ENCODE peak calls at places on chromosome 12, in ten cellular contexts. Q is GM23338; I is cardiac muscle cell; D is naive thymus-derived CD4-positive, alpha-beta T cell; T is CD8-positive, alpha-beta memory T cell; G is mucosa of descending colon; X is choroid plexus epithelial cell; S is testis; Z is left ventricle myocardium inferior; Y is thyroid gland. M is an unnamed sample.

GRCh38 chr12:70722584-70723343 is 85.5 kb upstream of the PTPRB start:
- DNase-seq in Q (no peak), I (no peak), D (no peak), T (no peak), G (no peak), X (peak), S (no peak), Z (no peak), Y (no peak), M (no peak)

GRCh38 chr12:65673732-65674131 is 150.6 kb upstream of the HMGA2 start:
- DNase-seq in Q (no peak), I (no peak), D (no peak), T (no peak), G (no peak), X (peak), S (no peak), Z (no peak), Y (no peak), M (no peak)

GRCh38 chr12:118853634-118854033 is 127.7 kb upstream of the SRRM4 start:
- DNase-seq in Q (peak), I (peak), D (no peak), T (no peak), G (no peak), X (no peak), S (no peak), Z (no peak), Y (no peak), M (no peak)

GRCh38 chr12:131134523-131135310 is 181.0 kb downstream of the ADGRD1 start:
- DNase-seq in Q (no peak), I (no peak), D (no peak), T (no peak), G (no peak), X (no peak), S (peak), Z (no peak), Y (no peak), M (no peak)

GRCh38 chr12:43291516-43291915 is 260.5 kb downstream of the ADAMTS20 start:
- DNase-seq in Q (no peak), I (no peak), D (no peak), T (no peak), G (no peak), X (peak), S (no peak), Z (no peak), Y (no peak), M (peak)

GRCh38 chr12:132490481-132491348 is 764 bp downstream of the FBRSL1 start:
- DNase-seq in Q (no peak), I (peak), D (no peak), T (no peak), G (peak), X (peak), S (no peak), Z (no peak), Y (peak), M (peak)

GRCh38 chr12:24496755-24497154 is 452.1 kb downstream of the BCAT1 start:
- DNase-seq in Q (no peak), I (no peak), D (no peak), T (no peak), G (no peak), X (peak), S (no peak), Z (no peak), Y (no peak), M (peak)

GRCh38 chr12:63480186-63480585 is 188.1 kb downstream of the DPY19L2 start:
- DNase-seq in Q (no peak), I (no peak), D (no peak), T (no peak), G (no peak), X (no peak), S (no peak), Z (no peak), Y (no peak), M (no peak)

GRCh38 chr12:93229494-93230310 is 148.0 kb upstream of the NUDT4 start:
- DNase-seq in Q (no peak), I (no peak), D (no peak), T (no peak), G (no peak), X (peak), S (no peak), Z (no peak), Y (no peak), M (peak)

GRCh38 chr12:40178701-40179100 is 46.1 kb upstream of the LRRK2 start:
- DNase-seq in Q (no peak), I (no peak), D (no peak), T (no peak), G (no peak), X (no peak), S (no peak), Z (no peak), Y (no peak), M (no peak)

GRCh38 chr12:127054531-127054930 is 1212.4 kb upstream of the TMEM132C start:
- DNase-seq in Q (no peak), I (no peak), D (no peak), T (no peak), G (no peak), X (peak), S (no peak), Z (no peak), Y (no peak), M (peak)

GRCh38 chr12:57154076-57154475 is 6.7 kb upstream of the LRP1-AS start:
- DNase-seq in Q (no peak), I (no peak), D (no peak), T (no peak), G (no peak), X (no peak), S (no peak), Z (no peak), Y (no peak), M (no peak)

GRCh38 chr12:64243809-64244208 is 21.7 kb upstream of the KICS2 start:
- DNase-seq in Q (no peak), I (no peak), D (no peak), T (no peak), G (no peak), X (no peak), S (no peak), Z (no peak), Y (no peak), M (no peak)

GRCh38 chr12:28974166-28974565 is 174.9 kb upstream of the FAR2 start:
- DNase-seq in Q (no peak), I (no peak), D (no peak), T (no peak), G (no peak), X (peak), S (no peak), Z (no peak), Y (no peak), M (no peak)

GRCh38 chr12:65892905-65893304 is 68.6 kb downstream of the HMGA2 start:
- DNase-seq in Q (no peak), I (no peak), D (no peak), T (no peak), G (no peak), X (peak), S (no peak), Z (no peak), Y (no peak), M (peak)

GRCh38 chr12:65911321-65911720 is 87.0 kb downstream of the HMGA2 start:
- DNase-seq in Q (no peak), I (no peak), D (no peak), T (no peak), G (peak), X (peak), S (no peak), Z (no peak), Y (peak), M (peak)

GRCh38 chr12:130829391-130830245 is 9.4 kb downstream of the STX2 start:
- DNase-seq in Q (no peak), I (no peak), D (no peak), T (no peak), G (no peak), X (no peak), S (no peak), Z (no peak), Y (no peak), M (no peak)

GRCh38 chr12:124663206-124663605 is 95.8 kb upstream of the NCOR2 start:
- DNase-seq in Q (no peak), I (no peak), D (no peak), T (no peak), G (no peak), X (no peak), S (no peak), Z (no peak), Y (no peak), M (no peak)

GRCh38 chr12:52521581-52522266 is 1.5 kb upstream of the KRT5 start:
- DNase-seq in Q (peak), I (no peak), D (no peak), T (no peak), G (no peak), X (peak), S (no peak), Z (no peak), Y (no peak), M (peak)

GRCh38 chr12:42023733-42024494 is 120.8 kb downstream of the GXYLT1 start:
- DNase-seq in Q (peak), I (peak), D (peak), T (peak), G (peak), X (peak), S (peak), Z (peak), Y (peak), M (peak)

GRCh38 chr12:108046135-108046534 is 83.0 kb upstream of the WSCD2 start:
- DNase-seq in Q (peak), I (no peak), D (no peak), T (no peak), G (no peak), X (no peak), S (peak), Z (no peak), Y (no peak), M (no peak)

GRCh38 chr12:28776913-28777312 is 372.2 kb upstream of the FAR2 start:
- DNase-seq in Q (no peak), I (no peak), D (no peak), T (no peak), G (no peak), X (no peak), S (no peak), Z (no peak), Y (no peak), M (no peak)

GRCh38 chr12:107319536-107320030 is 226.2 kb upstream of the CRY1 start:
- DNase-seq in Q (no peak), I (peak), D (peak), T (no peak), G (peak), X (no peak), S (no peak), Z (no peak), Y (no peak), M (no peak)

GRCh38 chr12:47121146-47121545 is 41.4 kb upstream of the AMIGO2 start:
- DNase-seq in Q (no peak), I (no peak), D (no peak), T (no peak), G (no peak), X (peak), S (no peak), Z (no peak), Y (no peak), M (no peak)

GRCh38 chr12:119283315-119283714 is 51.2 kb upstream of the CCDC60 start:
- DNase-seq in Q (no peak), I (no peak), D (no peak), T (no peak), G (no peak), X (no peak), S (no peak), Z (no peak), Y (no peak), M (no peak)

GRCh38 chr12:85179680-85180300 is 100.2 kb upstream of the ALX1 start:
- DNase-seq in Q (no peak), I (no peak), D (no peak), T (no peak), G (no peak), X (peak), S (no peak), Z (no peak), Y (no peak), M (peak)

GRCh38 chr12:81963651-81964050 is 204.5 kb upstream of the PPFIA2 start:
- DNase-seq in Q (no peak), I (no peak), D (no peak), T (no peak), G (no peak), X (no peak), S (no peak), Z (no peak), Y (no peak), M (no peak)

GRCh38 chr12:114508529-114509129 is 102.7 kb upstream of the TBX5 start:
- DNase-seq in Q (peak), I (peak), D (peak), T (peak), G (peak), X (peak), S (peak), Z (peak), Y (peak), M (peak)

GRCh38 chr12:57214398-57214781 is 2.2 kb upstream of the NXPH4 start:
- DNase-seq in Q (peak), I (peak), D (peak), T (peak), G (peak), X (peak), S (peak), Z (peak), Y (peak), M (peak)

GRCh38 chr12:130719263-130719892 is 3.3 kb upstream of the RIMBP2 start:
- DNase-seq in Q (no peak), I (peak), D (no peak), T (no peak), G (no peak), X (no peak), S (no peak), Z (no peak), Y (no peak), M (no peak)

GRCh38 chr12:23474438-23475000 is 475.0 kb downstream of the SOX5 start:
- DNase-seq in Q (no peak), I (no peak), D (no peak), T (no peak), G (no peak), X (no peak), S (no peak), Z (no peak), Y (no peak), M (no peak)

GRCh38 chr12:97801471-97802045 is 339.0 kb downstream of the RMST start:
- DNase-seq in Q (no peak), I (no peak), D (no peak), T (no peak), G (no peak), X (no peak), S (no peak), Z (no peak), Y (no peak), M (no peak)

GRCh38 chr12:138898-139534 is 72.4 kb downstream of the IQSEC3 start:
- DNase-seq in Q (peak), I (no peak), D (no peak), T (no peak), G (no peak), X (peak), S (peak), Z (peak), Y (peak), M (no peak)

GRCh38 chr12:49297695-49298060 is 2.7 kb downstream of the PRPH start:
- DNase-seq in Q (no peak), I (no peak), D (no peak), T (no peak), G (no peak), X (no peak), S (no peak), Z (no peak), Y (no peak), M (no peak)
- H3K4me3 ChIP-seq in Q (peak), I (peak), D (no peak), T (no peak), G (no peak), X (no peak), S (peak), Z (peak), Y (no peak), M (no peak)

GRCh38 chr12:104520242-104520900 is 63.6 kb downstream of the CHST11 start:
- DNase-seq in Q (no peak), I (peak), D (no peak), T (no peak), G (no peak), X (peak), S (no peak), Z (no peak), Y (no peak), M (no peak)
- H3K4me3 ChIP-seq in Q (no peak), I (no peak), D (no peak), T (no peak), G (no peak), X (no peak), S (no peak), Z (no peak), Y (no peak), M (no peak)

GRCh38 chr12:110149104-110149660 is 25.0 kb downstream of the IFT81 start:
- DNase-seq in Q (no peak), I (no peak), D (no peak), T (no peak), G (no peak), X (no peak), S (no peak), Z (no peak), Y (no peak), M (no peak)
- H3K4me3 ChIP-seq in Q (no peak), I (no peak), D (no peak), T (no peak), G (no peak), X (no peak), S (no peak), Z (no peak), Y (no peak), M (no peak)

GRCh38 chr12:86730233-86730632 is 474.0 kb upstream of the MGAT4C start:
- DNase-seq in Q (no peak), I (no peak), D (no peak), T (no peak), G (no peak), X (no peak), S (no peak), Z (no peak), Y (no peak), M (no peak)
- H3K4me3 ChIP-seq in Q (no peak), I (no peak), D (no peak), T (no peak), G (no peak), X (no peak), S (no peak), Z (no peak), Y (no peak), M (no peak)

DNA sequence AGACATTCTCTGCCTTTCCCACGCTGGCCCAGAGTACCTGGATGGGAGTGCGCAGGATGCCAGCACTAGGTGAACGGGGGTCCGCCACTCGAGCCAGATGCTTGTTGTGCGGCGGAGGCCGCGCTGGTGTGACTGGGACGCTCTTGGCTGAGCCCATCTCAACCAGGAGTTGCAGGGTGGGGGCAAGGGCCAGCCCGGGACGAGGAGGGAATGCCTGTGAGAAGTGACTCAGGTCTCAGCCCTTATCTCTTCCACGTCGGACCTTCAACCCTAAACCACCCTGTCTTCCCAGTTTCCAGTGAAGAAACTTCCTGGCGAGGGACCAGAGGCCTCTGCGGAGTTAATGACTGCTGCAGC is 312 bp downstream of the CDCA3 start:
- DNase-seq in Q (peak), I (no peak), D (no peak), T (no peak), G (peak), X (no peak), S (no peak), Z (no peak), Y (no peak), M (no peak)
- H3K4me3 ChIP-seq in Q (peak), I (peak), D (no peak), T (no peak), G (peak), X (peak), S (peak), Z (peak), Y (no peak), M (peak)

GRCh38 chr12:104990950-104991349 is 4.8 kb downstream of the NOPCHAP1 start:
- DNase-seq in Q (no peak), I (no peak), D (no peak), T (no peak), G (no peak), X (no peak), S (no peak), Z (no peak), Y (peak), M (no peak)

GRCh38 chr12:104986022-104986941 is at the start of gene NOPCHAP1:
- DNase-seq in Q (peak), I (peak), D (peak), T (peak), G (peak), X (peak), S (peak), Z (peak), Y (peak), M (peak)

DNA sequence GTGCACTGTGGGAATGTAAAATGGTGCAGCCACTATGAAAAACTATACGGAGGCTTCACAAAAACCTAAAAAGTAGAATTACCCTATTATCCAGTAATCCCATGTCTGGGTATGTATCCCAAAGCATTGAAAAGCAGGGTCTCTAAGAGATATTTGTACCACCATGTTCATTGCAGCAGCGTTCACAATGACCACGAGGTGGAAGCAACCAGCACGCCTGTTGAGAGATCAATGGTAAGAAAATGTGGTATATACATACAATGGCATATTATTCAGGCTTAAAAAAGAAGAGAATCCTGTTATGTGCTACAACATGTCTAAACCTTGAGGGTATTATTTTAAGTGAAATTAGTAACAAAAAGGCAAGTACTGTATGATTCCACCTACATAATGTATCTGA is 910 bp upstream of the NOPCHAP1 start:
- DNase-seq in Q (no peak), I (no peak), D (no peak), T (no peak), G (no peak), X (no peak), S (no peak), Z (no peak), Y (no peak), M (no peak)
- H3K4me3 ChIP-seq in Q (no peak), I (no peak), D (peak), T (no peak), G (no peak), X (no peak), S (no peak), Z (peak), Y (no peak), M (peak)

GRCh38 chr12:3884671-3885070 is 11.5 kb upstream of the PARP11 start:
- DNase-seq in Q (no peak), I (no peak), D (no peak), T (no peak), G (no peak), X (no peak), S (no peak), Z (no peak), Y (no peak), M (no peak)
- H3K4me3 ChIP-seq in Q (no peak), I (no peak), D (no peak), T (no peak), G (no peak), X (no peak), S (no peak), Z (no peak), Y (no peak), M (no peak)

DNA sequence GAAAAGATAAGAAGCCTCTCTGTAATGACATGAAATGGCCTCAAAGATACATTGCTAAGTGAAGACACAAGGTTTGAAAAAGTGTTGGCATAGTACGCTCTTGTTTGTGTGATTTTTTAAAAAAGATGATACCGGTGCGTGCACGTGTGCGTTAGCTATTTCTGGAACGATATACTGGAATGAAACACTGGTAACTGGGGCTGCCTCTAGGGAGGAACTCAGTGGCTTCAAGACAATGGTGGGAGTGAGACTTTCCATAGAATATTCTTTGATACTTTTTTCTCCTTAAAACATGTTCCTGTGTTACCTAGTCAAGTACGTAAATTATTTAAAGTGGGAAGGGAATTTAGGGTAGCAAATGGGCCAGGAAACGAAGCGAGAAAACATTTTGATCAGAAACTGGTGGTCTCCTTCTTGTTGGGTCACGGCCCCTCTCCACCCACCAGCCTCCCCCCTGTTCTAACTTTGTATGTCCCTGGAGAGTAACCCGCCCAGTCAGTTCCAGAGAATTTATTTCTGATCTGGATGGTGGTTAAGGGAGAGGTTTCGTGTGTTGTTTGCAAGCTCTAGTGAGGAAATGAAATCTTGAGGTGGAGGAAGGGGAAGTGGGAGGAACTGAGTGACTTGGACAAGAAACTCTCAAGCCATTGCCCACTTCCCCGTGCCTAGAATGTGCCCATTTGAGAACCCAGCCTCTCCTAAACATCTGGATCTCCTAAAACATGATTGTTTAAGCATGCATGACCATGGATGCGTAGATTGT is 6.6 kb downstream of the FGF6 start:
- DNase-seq in Q (no peak), I (no peak), D (no peak), T (no peak), G (no peak), X (no peak), S (no peak), Z (no peak), Y (no peak), M (no peak)
- H3K4me3 ChIP-seq in Q (no peak), I (no peak), D (no peak), T (no peak), G (no peak), X (no peak), S (no peak), Z (no peak), Y (no peak), M (no peak)

M was measured in MG63.